ENCODE peak calls at places on chromosomes 4 and X, in seven cellular contexts. V is breast epithelium, W is KG1, S is amygdala, I is foreskin fibroblast, M is mesenteric fat pad, E is hippocampal formation. A is an unnamed sample.

GRCh38 chrX:85963736-85964135 is 83.6 kb downstream of the CHM start:
- DNase-seq in M (no peak), I (peak; percentile 69), S (no peak), V (no peak), E (no peak), W (no peak), A (no peak)

GRCh38 chr4:1494416-1495315 is 88.4 kb upstream of the NKX1-1 start:
- DNase-seq in W (no peak), E (no peak), I (no peak), S (no peak), M (no peak), V (no peak), A (no peak)

GRCh38 chr4:60648774-60649173 is 551.4 kb upstream of the ADGRL3 start:
- DNase-seq in V (no peak), S (no peak), M (no peak), E (no peak), W (no peak), I (no peak), A (no peak)

GRCh38 chrX:40086569-40087335 is 11.0 kb downstream of the BCOR start:
- DNase-seq in S (peak; percentile 10), W (no peak), E (peak; percentile 63), V (no peak), M (no peak), I (no peak), A (no peak)

GRCh38 chrX:111100191-111100590 is 4.2 kb downstream of the PAK3 start:
- DNase-seq in S (no peak), E (no peak), I (peak; percentile 6), M (no peak), W (no peak), V (no peak), A (no peak)

GRCh38 chrX:39814391-39814790 is 283.4 kb downstream of the BCOR start:
- DNase-seq in E (no peak), M (no peak), V (no peak), S (no peak), W (peak; percentile 22), I (no peak), A (no peak)

GRCh38 chrX:14672611-14673172 is 143.4 kb downstream of the GLRA2 start:
- DNase-seq in M (no peak), W (no peak), V (no peak), I (no peak), S (no peak), E (no peak), A (no peak)

GRCh38 chr4:27819261-27819660 is 958.6 kb downstream of the STIM2 start:
- DNase-seq in S (no peak), E (no peak), I (no peak), V (no peak), M (no peak), W (no peak), A (no peak)

GRCh38 chr4:69524708-69525107 is 29.0 kb upstream of the UGT2B4 start:
- DNase-seq in W (no peak), M (no peak), S (no peak), E (no peak), I (no peak), V (no peak), A (no peak)

GRCh38 chr4:81040175-81040659 is 9.7 kb downstream of the BMP3 start:
- DNase-seq in V (no peak), I (peak; percentile 21), S (peak; percentile 42), W (peak; percentile 36), E (no peak), M (no peak), A (no peak)

GRCh38 chrX:23908219-23909003 is 605 bp downstream of the CXorf58 start:
- DNase-seq in S (no peak), M (no peak), V (no peak), E (no peak), I (no peak), W (no peak), A (no peak)

GRCh38 chr4:73780243-73780642 is 39.9 kb downstream of the CXCL8 start:
- DNase-seq in V (no peak), I (no peak), W (no peak), E (no peak), S (no peak), M (no peak), A (no peak)

GRCh38 chrX:133980832-133981588 is 4.4 kb downstream of the GPC3 start:
- DNase-seq in V (no peak), S (no peak), I (no peak), M (no peak), W (no peak), E (no peak), A (no peak)

GRCh38 chrX:42094208-42094607 is 170.9 kb upstream of the CASK start:
- DNase-seq in V (no peak), M (no peak), S (no peak), I (no peak), E (no peak), W (no peak), A (no peak)

GRCh38 chrX:138890491-138890890 is 179.0 kb upstream of the FGF13 start:
- DNase-seq in S (no peak), E (no peak), W (no peak), M (no peak), I (no peak), V (no peak), A (no peak)

GRCh38 chrX:133951098-133951497 is 34.3 kb downstream of the GPC3 start:
- DNase-seq in V (no peak), M (no peak), E (no peak), I (no peak), W (no peak), S (no peak), A (no peak)

GRCh38 chr4:48543796-48544195 is 53.7 kb downstream of the ZAR1 start:
- DNase-seq in M (no peak), W (no peak), S (no peak), E (no peak), V (no peak), I (no peak), A (no peak)

GRCh38 chrX:40504801-40505605 is 75.8 kb upstream of the ATP6AP2 start:
- DNase-seq in M (no peak), V (no peak), I (peak; percentile 34), S (no peak), E (no peak), W (no peak), A (no peak)

GRCh38 chr4:154137320-154137905 is 348.5 kb upstream of the SFRP2 start:
- DNase-seq in W (no peak), S (no peak), E (no peak), V (no peak), M (no peak), I (no peak), A (no peak)

GRCh38 chrX:13088155-13088485 is 43.7 kb upstream of the FAM9C start:
- DNase-seq in W (peak; percentile 15), I (no peak), E (no peak), M (no peak), S (no peak), V (no peak), A (no peak)

GRCh38 chr4:105088110-105088879 is 58.4 kb upstream of the TET2 start:
- DNase-seq in V (no peak), I (peak; percentile 87), M (no peak), W (no peak), S (no peak), E (no peak), A (no peak)

GRCh38 chr4:1882850-1883271 is 11.7 kb downstream of the NSD2 start:
- DNase-seq in W (no peak), E (no peak), S (no peak), V (no peak), M (no peak), I (no peak), A (no peak)

GRCh38 chrX:2243913-2244460 is 256.8 kb downstream of the DHRSX start:
- DNase-seq in M (no peak), S (no peak), V (no peak), E (no peak), I (peak; percentile 59), W (no peak), A (no peak)

GRCh38 chr4:89254847-89255246 is 52.8 kb downstream of the GPRIN3 start:
- DNase-seq in S (no peak), W (no peak), V (no peak), E (no peak), M (no peak), I (peak; percentile 1), A (peak; percentile 52)

GRCh38 chr4:1169691-1170096 is 2.7 kb downstream of the SPON2 start:
- DNase-seq in W (no peak), S (no peak), M (no peak), I (no peak), V (no peak), E (no peak), A (no peak)

GRCh38 chrX:46573331-46573895 is at the start of gene CHST7:
- DNase-seq in I (peak; percentile 58), E (peak; percentile 15), W (no peak), M (no peak), V (no peak), S (no peak), A (peak; percentile 66)

GRCh38 chr4:74793757-74794340 is 474 bp downstream of the BTC start:
- DNase-seq in V (peak; percentile 61), I (no peak), M (peak; percentile 89), E (no peak), S (no peak), W (no peak), A (peak; percentile 94)

GRCh38 chr4:151584101-151584500 is 175.1 kb downstream of the FHIP1A start:
- DNase-seq in I (no peak), M (no peak), W (no peak), V (no peak), S (no peak), E (no peak), A (no peak)

GRCh38 chr4:80365928-80366327 is 30.4 kb downstream of the CFAP299 start:
- DNase-seq in E (no peak), V (no peak), S (no peak), W (peak; percentile 25), M (no peak), I (peak; percentile 68), A (no peak)

GRCh38 chr4:34932591-34932990 is 1311.7 kb downstream of the ARAP2 start:
- DNase-seq in E (no peak), M (no peak), I (no peak), W (no peak), V (no peak), S (no peak), A (no peak)

GRCh38 chr4:136831553-136831952 is 700.7 kb downstream of the PCDH18 start:
- DNase-seq in S (no peak), I (no peak), M (no peak), V (no peak), E (no peak), W (no peak), A (no peak)

GRCh38 chrX:118536687-118537461 is 41.3 kb downstream of the DOCK11 start:
- DNase-seq in E (no peak), I (no peak), S (peak; percentile 3), V (no peak), M (no peak), W (no peak), A (no peak)

GRCh38 chr4:125043453-125043852 is 271.3 kb upstream of the FAT4 start:
- DNase-seq in W (no peak), M (no peak), V (no peak), S (no peak), E (no peak), I (no peak), A (no peak)

GRCh38 chrX:27740933-27741332 is 66.9 kb upstream of the MAGEB10 start:
- DNase-seq in E (no peak), M (no peak), V (no peak), I (no peak), W (no peak), S (no peak), A (no peak)